ENCODE peak calls at places on chromosomes 13 and 19, in six cellular contexts. J is cardiac fibroblast, V is glutamatergic neuron, R is GM20000, W is ovary, Y is lower lobe of right lung. M is an unnamed sample.

GRCh38 chr19:3855321-3855720 is 13.5 kb downstream of the ZFR2 start:
- DNase-seq in Y (no peak), J (no peak), V (no peak), R (no peak), W (no peak), M (no peak)

GRCh38 chr19:49553451-49554271 is 25.9 kb downstream of the RCN3 start:
- DNase-seq in W (no peak), Y (no peak), V (no peak), J (peak; percentile 90), R (no peak), M (no peak)

GRCh38 chr13:45781553-45782326 is 69.8 kb downstream of the SIAH3 start:
- DNase-seq in V (no peak), Y (no peak), W (no peak), R (no peak), J (no peak), M (no peak)

GRCh38 chr19:33132425-33132824 is 511 bp downstream of the WDR88 start:
- DNase-seq in W (no peak), J (no peak), Y (no peak), V (no peak), R (peak; percentile 45), M (no peak)

GRCh38 chr19:33219261-33219812 is 6.3 kb downstream of the SLC7A10 start:
- DNase-seq in V (no peak), J (peak; percentile 4), W (no peak), R (no peak), Y (no peak), M (peak; percentile 52)

GRCh38 chr19:2988568-2988967 is 11.2 kb downstream of the TLE6 start:
- DNase-seq in W (no peak), J (no peak), Y (no peak), V (no peak), R (no peak), M (no peak)

GRCh38 chr13:112711528-112712265 is 21.9 kb downstream of the ATP11A start:
- DNase-seq in J (peak; percentile 86), Y (peak; percentile 84), V (peak; percentile 60), R (peak; percentile 66), W (peak; percentile 96), M (peak; percentile 31)

GRCh38 chr13:40680659-40681323 is 14.3 kb upstream of the FOXO1 start:
- DNase-seq in J (no peak), V (no peak), R (no peak), W (no peak), Y (no peak), M (no peak)

DNA sequence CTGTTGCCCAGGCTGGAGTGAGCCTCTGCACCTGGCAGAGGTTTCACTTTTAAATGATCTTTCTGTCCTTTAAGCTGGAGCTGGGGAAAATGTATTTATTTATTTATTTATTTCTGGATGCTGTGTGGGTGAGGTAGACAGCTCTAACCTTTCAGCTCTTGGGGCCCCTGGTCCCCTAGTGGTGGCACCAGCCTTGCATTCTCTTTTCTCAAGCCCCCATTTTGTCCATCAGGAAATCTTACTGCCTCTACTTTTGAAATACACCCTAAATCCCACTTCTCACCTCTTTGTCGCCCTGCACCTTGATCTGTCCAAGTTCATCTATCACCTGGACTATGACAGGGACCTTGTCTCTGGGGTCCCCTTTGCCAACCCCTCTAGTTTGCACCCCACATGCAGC is 2.1 kb upstream of the B9D2 start:
- DNase-seq in R (no peak), J (no peak), W (no peak), Y (no peak), V (no peak), M (no peak)
- TF ChIP-seq CTCF in R (no peak), J (peak; percentile 14), W (no peak), Y (peak; percentile 10), V (no peak), M (peak; percentile 43)

GRCh38 chr19:46579286-46579944 is 21.7 kb upstream of the CALM3 start:
- DNase-seq in Y (no peak), W (no peak), R (peak; percentile 27), V (peak; percentile 82), J (peak; percentile 23), M (peak; percentile 47)
- TF ChIP-seq CTCF in Y (peak; percentile 39), W (no peak), R (no peak), V (peak; percentile 83), J (peak; percentile 47), M (peak; percentile 55)

GRCh38 chr19:1945899-1946298 is 4.9 kb downstream of the CSNK1G2 start:
- DNase-seq in R (peak; percentile 35), V (peak; percentile 81), Y (no peak), J (peak; percentile 22), W (peak; percentile 27), M (peak; percentile 63)
- TF ChIP-seq CTCF in R (no peak), V (peak; percentile 73), Y (peak; percentile 56), J (peak; percentile 65), W (no peak), M (peak; percentile 68)

GRCh38 chr19:42857544-42857867 is 22.0 kb downstream of the PSG1 start:
- DNase-seq in W (no peak), Y (no peak), V (no peak), R (no peak), J (no peak), M (no peak)
- TF ChIP-seq CTCF in W (no peak), Y (peak; percentile 6), V (no peak), R (no peak), J (no peak), M (no peak)

DNA sequence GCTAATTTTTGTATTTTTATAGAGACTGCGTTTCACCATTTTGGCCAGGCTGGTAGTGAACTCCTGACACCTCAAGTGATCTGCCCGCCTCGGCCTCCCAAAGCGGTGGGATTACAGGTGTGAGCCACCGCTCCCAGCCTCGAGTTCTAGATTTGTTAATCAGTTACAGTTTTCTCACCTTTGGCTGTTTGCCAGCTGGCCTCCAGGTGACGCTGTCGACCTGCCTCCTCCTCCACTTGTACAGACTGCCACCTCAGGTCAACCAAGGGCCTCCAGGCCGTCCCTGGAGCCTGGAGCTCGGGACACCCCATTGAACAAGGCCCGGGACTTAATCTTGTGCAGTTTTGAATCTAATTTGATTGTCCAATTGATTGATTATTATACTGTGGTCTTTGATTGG is 45.5 kb downstream of the IER2 start:
- DNase-seq in W (no peak), J (no peak), V (peak; percentile 67), Y (peak; percentile 57), R (peak; percentile 77), M (peak; percentile 46)
- TF ChIP-seq CTCF in W (no peak), J (no peak), V (peak; percentile 51), Y (peak; percentile 27), R (peak; percentile 40), M (peak; percentile 60)

GRCh38 chr13:108508263-108508662 is 121.1 kb upstream of the MYO16 start:
- DNase-seq in Y (no peak), V (no peak), J (peak; percentile 65), R (no peak), W (no peak), M (no peak)
- TF ChIP-seq CTCF in Y (peak; percentile 45), V (peak; percentile 46), J (peak; percentile 66), R (peak; percentile 8), W (no peak), M (peak; percentile 65)

GRCh38 chr13:89363144-89363543 is 1692.0 kb downstream of the SLITRK5 start:
- DNase-seq in V (no peak), Y (no peak), W (no peak), J (no peak), R (no peak), M (no peak)

DNA sequence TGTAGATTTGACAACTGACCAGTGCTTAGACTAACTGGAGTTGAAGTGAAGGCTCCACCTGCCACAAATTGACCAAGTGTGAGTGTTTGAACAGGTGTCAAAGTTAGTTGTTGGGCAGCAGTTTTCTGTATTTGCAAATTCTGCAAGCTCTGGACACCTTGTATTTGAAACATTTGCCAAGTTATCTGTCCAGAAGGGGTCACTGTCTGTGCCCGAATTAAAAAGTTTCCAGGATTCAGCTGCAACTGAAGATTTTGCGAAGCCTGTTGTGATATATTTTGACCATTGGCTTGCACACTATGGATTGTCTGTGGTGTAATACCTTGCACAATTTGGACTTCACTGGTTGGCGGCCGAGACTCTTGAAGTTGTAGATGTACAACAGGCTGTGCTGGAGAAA is 1690.7 kb downstream of the SLITRK5 start:
- DNase-seq in V (no peak), J (peak; percentile 17), Y (no peak), R (no peak), W (no peak), M (no peak)
- TF ChIP-seq CTCF in V (no peak), J (no peak), Y (no peak), R (no peak), W (no peak), M (no peak)

DNA sequence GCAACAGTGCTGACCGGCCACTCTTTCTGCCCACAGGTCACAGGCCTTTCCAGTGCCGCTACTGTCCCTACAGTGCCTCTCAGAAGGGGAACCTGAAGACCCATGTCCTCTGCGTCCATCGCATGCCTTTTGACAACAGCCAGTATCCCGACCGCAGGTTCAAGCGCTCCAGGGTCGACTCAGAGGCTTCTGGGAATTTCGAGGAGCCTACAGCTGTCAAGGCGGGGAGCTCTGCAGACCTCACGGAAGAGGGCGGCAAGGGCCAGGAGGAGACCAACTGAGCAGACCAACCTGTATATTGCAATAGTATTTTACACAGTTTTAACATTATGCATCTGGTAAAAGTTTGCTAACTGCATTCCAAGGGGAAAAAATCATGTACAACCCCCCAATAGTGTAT is 338.5 kb downstream of the ZNF536 start:
- DNase-seq in J (no peak), R (no peak), Y (no peak), V (no peak), W (no peak), M (no peak)
- TF ChIP-seq CTCF in J (no peak), R (no peak), Y (no peak), V (no peak), W (no peak), M (no peak)

DNA sequence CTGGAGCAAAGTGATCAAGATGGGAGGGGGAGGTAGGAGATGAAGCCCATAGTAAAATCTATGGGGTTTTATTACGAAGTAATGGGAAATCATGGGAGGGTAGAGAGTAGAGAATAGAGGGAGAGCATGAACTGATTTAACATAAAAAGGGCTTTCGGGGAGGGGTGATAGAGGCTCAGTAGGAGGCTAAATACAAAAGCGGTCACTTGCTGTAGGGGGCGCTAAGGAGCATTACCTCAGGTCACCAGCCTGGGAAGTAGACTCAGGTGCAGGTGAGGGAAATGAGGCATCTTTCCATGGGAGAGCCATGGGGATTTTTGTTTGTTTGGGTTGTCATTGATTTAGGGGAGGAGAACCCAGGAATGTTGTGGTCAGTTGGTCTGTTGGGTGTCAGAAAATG is 14.1 kb downstream of the KRTDAP start:
- DNase-seq in Y (no peak), W (no peak), R (no peak), V (no peak), J (no peak), M (no peak)
- TF ChIP-seq CTCF in Y (no peak), W (no peak), R (no peak), V (peak; percentile 23), J (peak; percentile 14), M (peak; percentile 25)

M was measured in neural crest cell.